ENCODE peak calls at places on chromosomes 16 and 17, in six cellular contexts. G is OCI-LY7; T is body of pancreas; P is AG04449; A is CD8-positive, alpha-beta T cell; C is heart left ventricle. S is an unnamed sample.

GRCh38 chr16:86120982-86121242 is 221.9 kb downstream of the IRF8 start:
- DNase-seq in T (no peak), C (no peak), P (no peak), G (no peak), A (no peak), S (no peak)

GRCh38 chr17:29840884-29841283 is 89.1 kb downstream of the SSH2 start:
- DNase-seq in A (no peak), T (no peak), G (no peak), P (no peak), C (no peak), S (no peak)

GRCh38 chr17:15444805-15445204 is 22.6 kb downstream of the CDRT4 start:
- DNase-seq in A (no peak), P (no peak), T (no peak), G (no peak), C (no peak), S (no peak)

GRCh38 chr17:42347198-42347597 is 41.0 kb downstream of the STAT3 start:
- DNase-seq in T (peak), A (no peak), G (no peak), P (no peak), C (peak), S (peak)

GRCh38 chr16:30758988-30759461 is 2.8 kb downstream of the CFAP119 start:
- DNase-seq in P (no peak), C (no peak), T (no peak), A (no peak), G (peak), S (peak)

GRCh38 chr17:83009414-83010322 is 69.7 kb upstream of the METRNL start:
- DNase-seq in C (no peak), P (no peak), A (no peak), G (no peak), T (no peak), S (no peak)

GRCh38 chr17:28405632-28406477 is at the start of gene SLC46A1:
- DNase-seq in G (no peak), C (peak), P (no peak), T (peak), A (peak), S (peak)

GRCh38 chr17:44174427-44174826 is 3.9 kb downstream of the ASB16 start:
- DNase-seq in P (no peak), T (no peak), C (no peak), G (no peak), A (no peak), S (no peak)

GRCh38 chr17:9346296-9346926 is 229.2 kb downstream of the STX8 start:
- DNase-seq in C (no peak), G (no peak), T (no peak), P (no peak), A (no peak), S (no peak)

GRCh38 chr17:35866356-35866950 is 2.2 kb downstream of the HEATR9 start:
- DNase-seq in P (no peak), A (no peak), C (no peak), G (no peak), T (no peak), S (no peak)

GRCh38 chr17:47742319-47743181 is 9.5 kb downstream of the TBX21 start:
- DNase-seq in G (peak), P (no peak), T (no peak), A (peak), C (no peak), S (no peak)

GRCh38 chr17:11803635-11804034 is 193.6 kb downstream of the ZNF18 start:
- DNase-seq in C (no peak), A (no peak), T (no peak), G (no peak), P (no peak), S (no peak)

GRCh38 chr16:88881675-88882357 is 15.4 kb upstream of the PABPN1L start:
- DNase-seq in A (no peak), T (no peak), C (no peak), G (no peak), P (no peak), S (no peak)

GRCh38 chr17:75842411-75842810 is 1.8 kb downstream of the UNC13D start:
- DNase-seq in A (no peak), C (no peak), T (no peak), G (no peak), P (no peak), S (no peak)

GRCh38 chr16:14013571-14014283 is 57.4 kb upstream of the MRTFB start:
- DNase-seq in A (no peak), T (peak), C (peak), P (peak), G (no peak), S (no peak)

GRCh38 chr16:57514891-57515600 is 21.3 kb downstream of the CCDC102A start:
- DNase-seq in C (no peak), A (no peak), G (no peak), P (no peak), T (no peak), S (no peak)

GRCh38 chr16:25544294-25544693 is 147.5 kb upstream of the HS3ST4 start:
- DNase-seq in T (no peak), A (no peak), P (no peak), C (no peak), G (no peak), S (no peak)

GRCh38 chr17:59105852-59106462 is 723 bp downstream of the TRIM37 start:
- DNase-seq in P (no peak), C (peak), G (peak), A (peak), T (peak), S (peak)

GRCh38 chr16:10608687-10609409 is 28.4 kb upstream of the EMP2 start:
- DNase-seq in G (no peak), P (no peak), A (no peak), C (peak), T (no peak), S (no peak)

GRCh38 chr16:12349950-12350842 is 373.7 kb downstream of the SNX29 start:
- DNase-seq in G (no peak), A (no peak), T (no peak), C (no peak), P (no peak), S (no peak)

GRCh38 chr17:76000016-76000754 is 470 bp upstream of the CDK3 start:
- DNase-seq in G (peak), P (no peak), A (peak), T (peak), C (peak), S (peak)

GRCh38 chr16:88637797-88638196 is 575 bp upstream of the IL17C start:
- DNase-seq in G (no peak), P (no peak), T (no peak), A (no peak), C (no peak), S (no peak)

GRCh38 chr16:4850211-4850610 is 2.9 kb downstream of the UBN1 start:
- DNase-seq in P (no peak), A (no peak), G (no peak), C (no peak), T (no peak), S (no peak)
- H3K4me3 ChIP-seq in P (peak), A (no peak), G (peak), C (peak), T (no peak), S (no peak)

GRCh38 chr17:79027274-79027924 is 3.4 kb downstream of the C1QTNF1 start:
- DNase-seq in C (peak), T (no peak), P (no peak), A (no peak), G (no peak), S (peak)

GRCh38 chr17:79026345-79027273 is 2.6 kb downstream of the C1QTNF1 start:
- DNase-seq in P (no peak), A (no peak), C (peak), G (no peak), T (no peak), S (no peak)

GRCh38 chr17:79023886-79024771 is at the start of gene C1QTNF1:
- DNase-seq in P (no peak), T (no peak), C (peak), G (no peak), A (peak), S (peak)

GRCh38 chr17:79023180-79023705 is 726 bp upstream of the C1QTNF1 start:
- DNase-seq in G (no peak), P (no peak), C (no peak), A (no peak), T (no peak), S (no peak)

GRCh38 chr17:79024901-79025737 is 1.1 kb downstream of the C1QTNF1 start:
- DNase-seq in P (no peak), A (no peak), G (no peak), T (no peak), C (peak), S (peak)
- H3K4me3 ChIP-seq in P (peak), A (peak), G (no peak), T (no peak), C (peak), S (peak)

GRCh38 chr16:77789646-77790370 is 1.4 kb downstream of the VAT1L start:
- DNase-seq in T (no peak), A (no peak), C (no peak), G (no peak), P (no peak), S (no peak)

GRCh38 chr16:77786448-77786847 is 1.9 kb upstream of the VAT1L start:
- DNase-seq in G (no peak), C (no peak), A (no peak), T (no peak), P (no peak), S (no peak)

GRCh38 chr16:77787452-77787851 is 912 bp upstream of the VAT1L start:
- DNase-seq in T (no peak), C (no peak), A (no peak), G (no peak), P (no peak), S (no peak)

GRCh38 chr16:77789085-77789611 is 784 bp downstream of the VAT1L start:
- DNase-seq in G (no peak), C (no peak), A (no peak), T (no peak), P (no peak), S (no peak)

DNA sequence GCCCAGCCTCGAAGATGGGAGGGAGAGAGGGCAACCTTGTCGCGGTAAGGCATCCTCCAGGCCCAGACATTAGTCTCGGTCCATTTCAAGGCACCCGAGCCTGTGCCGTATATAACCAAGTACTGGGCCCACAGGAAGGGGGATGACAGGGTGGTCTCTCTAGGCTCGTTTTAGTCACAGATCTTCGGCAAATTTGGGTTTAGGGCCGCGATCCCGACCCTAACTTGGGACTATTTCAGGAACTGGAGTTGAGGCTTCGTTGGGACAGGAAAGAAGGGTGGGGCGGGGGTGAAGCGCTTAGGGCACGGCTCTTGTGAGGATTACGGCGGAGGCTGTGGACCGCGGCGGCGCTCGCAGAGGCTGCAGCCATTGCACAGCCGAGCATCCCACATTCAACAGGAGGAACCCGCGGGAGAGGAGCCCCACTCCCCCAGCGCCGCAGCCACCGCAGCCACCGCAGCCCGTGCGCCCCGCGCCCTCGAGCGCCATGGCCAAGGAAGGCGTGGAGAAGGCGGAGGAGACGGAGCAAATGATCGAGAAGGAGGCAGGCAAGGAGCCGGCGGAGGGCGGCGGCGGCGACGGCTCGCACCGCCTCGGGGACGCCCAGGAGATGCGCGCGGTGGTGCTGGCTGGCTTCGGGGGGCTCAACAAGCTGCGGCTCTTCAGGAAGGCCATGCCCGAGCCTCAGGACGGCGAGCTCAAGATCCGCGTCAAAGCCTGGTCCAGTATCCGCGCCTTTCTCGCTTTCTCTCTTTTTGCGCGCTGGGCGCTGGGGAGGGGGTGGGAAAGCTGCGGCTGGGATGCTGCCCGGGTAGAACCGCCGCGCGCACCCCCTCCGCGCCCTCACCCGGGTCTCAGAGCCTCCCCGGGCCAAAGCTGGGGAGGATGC is at the start of gene VAT1L:
- DNase-seq in C (peak), P (no peak), G (no peak), A (no peak), T (no peak), S (no peak)
- H3K4me3 ChIP-seq in C (peak), P (peak), G (no peak), A (no peak), T (no peak), S (peak)

DNA sequence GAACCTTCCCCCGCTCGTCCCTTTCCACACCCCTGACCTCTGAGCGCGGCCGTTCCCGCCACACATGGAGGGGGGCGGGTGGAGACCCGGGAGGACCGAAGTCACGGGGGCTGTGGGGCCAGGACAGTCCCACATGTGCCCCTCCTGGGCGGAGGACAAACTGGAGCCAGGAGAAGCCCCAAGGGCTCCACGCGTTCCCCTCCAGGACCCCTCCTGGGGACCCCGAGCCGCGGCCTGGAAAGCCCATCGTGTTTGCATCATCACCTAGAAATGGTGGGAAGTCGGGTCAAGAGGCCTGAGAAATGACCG is 607 bp upstream of the ABR start:
- DNase-seq in A (no peak), T (no peak), G (no peak), C (no peak), P (no peak), S (no peak)
- H3K4me3 ChIP-seq in A (peak), T (no peak), G (peak), C (peak), P (peak), S (peak)

GRCh38 chr17:45307290-45308015 is 9.4 kb downstream of the MAP3K14 start:
- DNase-seq in T (peak), C (no peak), G (peak), A (no peak), P (no peak), S (no peak)
- H3K4me3 ChIP-seq in T (no peak), C (no peak), G (peak), A (no peak), P (no peak), S (no peak)

GRCh38 chr17:17837380-17837821 is 615 bp upstream of the SREBF1 start:
- DNase-seq in P (no peak), A (no peak), G (peak), T (no peak), C (peak), S (no peak)
- H3K4me3 ChIP-seq in P (peak), A (peak), G (peak), T (no peak), C (peak), S (no peak)

GRCh38 chr16:75262800-75263127 is 11.3 kb upstream of the BCAR1 start:
- DNase-seq in T (no peak), G (no peak), P (no peak), C (no peak), A (no peak), S (no peak)
- H3K4me3 ChIP-seq in T (no peak), G (no peak), P (peak), C (peak), A (no peak), S (no peak)

DNA sequence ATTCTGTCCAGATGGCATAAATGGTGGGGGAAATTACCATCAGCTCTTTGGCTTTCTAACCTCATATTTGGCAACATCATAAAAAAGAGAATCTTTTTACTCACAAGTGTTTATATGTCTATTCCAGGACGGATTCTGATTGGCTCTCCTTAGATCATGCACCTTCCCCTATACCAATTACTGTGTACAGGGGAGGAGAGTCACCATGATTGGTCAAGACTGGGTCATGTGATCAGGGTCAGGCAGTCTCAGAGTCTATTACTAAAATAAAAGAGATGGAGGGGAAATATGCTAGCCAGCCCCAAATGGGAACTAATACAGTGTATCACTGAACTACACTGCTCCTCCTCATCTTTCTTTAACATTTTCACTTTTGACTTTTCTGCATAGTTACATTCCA is 537.2 kb upstream of the EEF2KMT start:
- DNase-seq in G (no peak), T (no peak), C (no peak), A (no peak), P (no peak), S (no peak)
- H3K4me3 ChIP-seq in G (no peak), T (no peak), C (no peak), A (no peak), P (no peak), S (no peak)

S was measured in Peyer's patch.